ENCODE peak calls at places on chromosomes 2 and 18, in five cellular contexts. M is H9, S is HCT116, W is PC-9, U is GM23338. T is an unnamed sample.
A peak's percentile ranks its signal among the peaks of the same experiment; 100 is the strongest.

GRCh38 chr2:39304200-39304599 is 60.4 kb upstream of the CDKL4 start:
- DNase-seq in M (no peak), S (no peak), W (no peak), U (no peak), T (peak; percentile 1)

GRCh38 chr18:79476031-79476917 is 80.5 kb downstream of the NFATC1 start:
- DNase-seq in M (no peak), S (no peak), W (no peak), U (no peak), T (peak; percentile 10)

GRCh38 chr2:232485757-232486557 is 1.7 kb downstream of the ECEL1 start:
- DNase-seq in M (peak; percentile 55), S (no peak), W (no peak), U (peak; percentile 55), T (no peak)

GRCh38 chr2:168192839-168193616 is 54.4 kb downstream of the STK39 start:
- DNase-seq in M (no peak), S (no peak), W (peak; percentile 85), U (peak; percentile 39), T (no peak)

GRCh38 chr18:37261988-37262387 is 303.6 kb downstream of the CELF4 start:
- DNase-seq in M (no peak), S (no peak), W (no peak), U (no peak), T (no peak)

GRCh38 chr2:138115664-138116063 is 151.4 kb downstream of the HNMT start:
- DNase-seq in M (no peak), S (no peak), W (no peak), U (no peak), T (peak; percentile 65)

GRCh38 chr2:15919716-15920444 is 20.5 kb upstream of the MYCN start:
- DNase-seq in M (no peak), S (no peak), W (no peak), U (no peak), T (peak; percentile 28)

GRCh38 chr2:20205915-20206524 is 18.9 kb downstream of the SDC1 start:
- DNase-seq in M (no peak), S (no peak), W (no peak), U (no peak), T (peak; percentile 55)

GRCh38 chr2:128304715-128305554 is 13.7 kb downstream of the HS6ST1 start:
- DNase-seq in M (peak; percentile 68), S (peak; percentile 72), W (peak; percentile 96), U (peak; percentile 77), T (peak; percentile 99)

GRCh38 chr2:217451634-217452033 is 551.2 kb downstream of the TNS1 start:
- DNase-seq in M (no peak), S (no peak), W (peak; percentile 78), U (no peak), T (peak; percentile 50)

GRCh38 chr18:73839441-73839840 is 308.2 kb downstream of the FBXO15 start:
- DNase-seq in M (no peak), S (no peak), W (no peak), U (no peak), T (no peak)

GRCh38 chr2:36406296-36406695 is 50.7 kb downstream of the CRIM1 start:
- DNase-seq in M (no peak), S (no peak), W (no peak), U (no peak), T (no peak)

GRCh38 chr2:36410681-36411080 is 55.1 kb downstream of the CRIM1 start:
- DNase-seq in M (no peak), S (no peak), W (no peak), U (no peak), T (no peak)

GRCh38 chr2:36407403-36407802 is 51.8 kb downstream of the CRIM1 start:
- DNase-seq in M (no peak), S (no peak), W (no peak), U (no peak), T (no peak)

GRCh38 chr2:36409971-36410370 is 54.4 kb downstream of the CRIM1 start:
- DNase-seq in M (no peak), S (no peak), W (no peak), U (no peak), T (no peak)

DNA sequence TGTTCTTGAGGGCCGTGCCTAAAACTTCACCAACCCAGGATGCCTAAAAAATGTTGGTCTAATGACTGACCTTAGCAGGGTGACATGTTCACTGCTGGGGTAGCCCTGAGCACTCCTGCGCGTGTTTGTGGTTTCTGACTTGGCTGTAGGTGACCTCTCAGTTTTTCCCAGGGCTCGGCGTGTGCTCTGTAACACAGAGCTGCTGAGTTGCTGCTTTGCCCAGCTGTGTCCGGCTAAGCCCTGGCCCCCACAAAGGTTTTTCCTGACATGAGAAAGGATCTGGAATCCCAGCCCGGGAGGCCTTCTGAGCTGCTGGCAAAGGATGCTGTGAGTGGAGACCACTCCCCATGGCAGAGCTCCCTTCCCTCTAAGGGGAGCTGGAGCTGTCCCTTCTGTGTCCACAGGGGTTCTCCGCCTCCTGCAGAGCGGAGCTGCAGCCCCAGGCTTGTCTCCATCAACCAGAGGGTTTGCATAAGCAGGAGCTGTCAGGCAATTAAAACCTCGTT is 52.7 kb downstream of the CRIM1 start:
- DNase-seq in M (peak; percentile 61), S (no peak), W (no peak), U (peak; percentile 67), T (peak; percentile 53)
- H3K79me2 ChIP-seq in M (no peaks in the 10 kb centered on the region), S (peaks cover 29% of the 10 kb centered on the region), W (peaks cover 84% of the 10 kb centered on the region), U (peaks cover 95% of the 10 kb centered on the region), T (peaks cover 90% of the 10 kb centered on the region)

GRCh38 chr2:223621901-223622300 is 19.7 kb upstream of the SCG2 start:
- DNase-seq in M (no peak), S (no peak), W (no peak), U (no peak), T (no peak)

GRCh38 chr2:223614534-223614933 is 12.4 kb upstream of the SCG2 start:
- DNase-seq in M (no peak), S (no peak), W (no peak), U (no peak), T (no peak)

GRCh38 chr2:223618172-223619035 is 16.2 kb upstream of the SCG2 start:
- DNase-seq in M (peak; percentile 90), S (no peak), W (no peak), U (peak; percentile 98), T (no peak)

DNA sequence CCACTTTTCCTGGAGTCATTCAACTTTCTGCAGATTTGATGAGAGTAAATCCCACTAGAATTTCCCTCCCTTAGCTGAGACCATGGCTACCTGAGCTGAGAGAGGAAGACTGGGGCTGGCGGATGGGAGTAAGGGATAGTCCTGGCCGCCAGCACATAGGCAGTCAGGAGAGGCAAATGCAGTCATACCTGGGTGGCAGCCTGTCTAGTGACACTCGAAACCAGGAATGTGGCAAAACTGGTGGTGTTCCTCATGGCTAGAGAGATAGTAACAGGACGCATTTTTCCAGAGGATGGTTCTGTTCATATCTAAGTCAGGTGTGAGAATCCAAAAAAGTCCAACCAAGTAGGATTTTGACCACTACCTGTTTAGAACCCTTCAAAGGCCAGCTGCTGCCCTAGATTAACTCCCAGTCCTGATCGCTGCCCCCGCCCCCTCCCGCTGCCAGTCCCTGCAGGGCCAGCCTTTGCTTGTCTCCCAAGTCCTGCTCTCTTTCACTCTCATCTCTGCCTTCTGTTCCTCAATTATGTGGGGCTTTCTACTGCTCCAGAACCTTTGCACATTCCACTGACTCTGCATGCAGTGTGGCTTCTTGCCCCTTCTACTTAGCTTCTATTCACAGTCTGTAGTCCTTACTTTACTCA is 17.4 kb upstream of the SCG2 start:
- DNase-seq in M (no peak), S (peak; percentile 12), W (peak; percentile 81), U (no peak), T (no peak)
- H3K4me2 ChIP-seq in M (no peak overlapping the region), S (peak overlapping the region; percentile 55), W (peak overlapping the region; percentile 18), U (no peak overlapping the region), T (no peak overlapping the region)

GRCh38 chr18:24054130-24054529 is 39.6 kb downstream of the TTC39C start:
- DNase-seq in M (no peak), S (no peak), W (no peak), U (no peak), T (peak; percentile 97)

GRCh38 chr18:24052053-24052452 is 37.5 kb downstream of the TTC39C start:
- DNase-seq in M (no peak), S (no peak), W (no peak), U (no peak), T (no peak)

GRCh38 chr18:24051256-24051947 is 36.8 kb downstream of the TTC39C start:
- DNase-seq in M (no peak), S (no peak), W (peak; percentile 77), U (no peak), T (peak; percentile 40)

GRCh38 chr18:24055009-24055804 is 40.7 kb downstream of the TTC39C start:
- DNase-seq in M (no peak), S (no peak), W (no peak), U (no peak), T (no peak)

GRCh38 chr18:24053211-24053610 is 38.7 kb downstream of the TTC39C start:
- DNase-seq in M (no peak), S (no peak), W (no peak), U (no peak), T (peak; percentile 44)
- H3K79me2 ChIP-seq in M (peaks cover 14% of the 10 kb centered on the region), S (peaks cover 11% of the 10 kb centered on the region), W (peaks cover 6% of the 10 kb centered on the region), U (peaks cover 100% of the 10 kb centered on the region), T (peaks cover 72% of the 10 kb centered on the region)

GRCh38 chr2:45894211-45894610 is 242.7 kb downstream of the PRKCE start:
- DNase-seq in M (no peak), S (no peak), W (no peak), U (no peak), T (no peak)

GRCh38 chr2:45892236-45892701 is 240.8 kb downstream of the PRKCE start:
- DNase-seq in M (no peak), S (no peak), W (no peak), U (no peak), T (no peak)

GRCh38 chr2:45890819-45891218 is 239.3 kb downstream of the PRKCE start:
- DNase-seq in M (no peak), S (no peak), W (no peak), U (no peak), T (no peak)

GRCh38 chr2:45891719-45892118 is 240.2 kb downstream of the PRKCE start:
- DNase-seq in M (no peak), S (no peak), W (no peak), U (no peak), T (peak; percentile 20)

GRCh38 chr2:45892757-45893156 is 241.3 kb downstream of the PRKCE start:
- DNase-seq in M (no peak), S (no peak), W (no peak), U (no peak), T (no peak)
- H3K4me2 ChIP-seq in M (no peak overlapping the region), S (no peak overlapping the region), W (no peak overlapping the region), U (no peak overlapping the region), T (no peak overlapping the region)

GRCh38 chr2:152154462-152154861 is 21.1 kb downstream of the STAM2 start:
- DNase-seq in M (no peak), S (no peak), W (no peak), U (no peak), T (no peak)
- H3K79me2 ChIP-seq in M (no peaks in the 10 kb centered on the region), S (peaks cover 5% of the 10 kb centered on the region), W (peaks cover 6% of the 10 kb centered on the region), U (peaks cover 14% of the 10 kb centered on the region), T (peaks cover 37% of the 10 kb centered on the region)

GRCh38 chr18:8979258-8979988 is 123.1 kb upstream of the NDUFV2 start:
- DNase-seq in M (no peak), S (no peak), W (no peak), U (no peak), T (no peak)
- H3K4me2 ChIP-seq in M (no peak overlapping the region), S (no peak overlapping the region), W (no peak overlapping the region), U (no peak overlapping the region), T (no peak overlapping the region)

T was measured in mammary epithelial cell.